ENCODE peak calls at places on chromosome 15, in nine cellular contexts. A is psoas muscle, J is left ventricle myocardium inferior, W is left lung, U is A549, D is foreskin fibroblast, S is choroid plexus epithelial cell, Z is coronary artery, B is fibroblast of pulmonary artery. M is an unnamed sample.

GRCh38 chr15:32957219-32957618 is 237.3 kb downstream of the FMN1 start:
- DNase-seq in A (no peak), J (no peak), B (no peak), S (no peak), D (no peak), U (no peak), W (no peak), Z (no peak), M (no peak)

GRCh38 chr15:93658026-93658790 is 569.2 kb upstream of the RGMA start:
- DNase-seq in W (no peak), D (no peak), J (no peak), A (no peak), S (no peak), U (no peak), B (no peak), Z (no peak), M (no peak)

GRCh38 chr15:101135532-101136166 is 116.2 kb downstream of the CHSY1 start:
- DNase-seq in W (no peak), D (no peak), B (no peak), J (no peak), Z (no peak), U (no peak), A (no peak), S (no peak), M (peak; percentile 49)

GRCh38 chr15:46768287-46768686 is 949.0 kb upstream of the SEMA6D start:
- DNase-seq in S (no peak), J (no peak), D (no peak), Z (no peak), U (no peak), W (no peak), B (no peak), A (no peak), M (no peak)

GRCh38 chr15:40932146-40932545 is 3.0 kb downstream of the DLL4 start:
- DNase-seq in A (no peak), Z (no peak), S (no peak), D (no peak), U (no peak), B (no peak), J (no peak), W (no peak), M (no peak)

GRCh38 chr15:70852501-70853269 is 1.3 kb downstream of the LARP6 start:
- DNase-seq in Z (peak; percentile 76), U (no peak), S (peak; percentile 47), B (peak; percentile 28), W (no peak), A (no peak), J (no peak), D (peak; percentile 84), M (no peak)

GRCh38 chr15:42595641-42596240 is 20.3 kb downstream of the STARD9 start:
- DNase-seq in S (peak; percentile 30), U (no peak), J (no peak), B (peak; percentile 48), Z (no peak), A (no peak), W (no peak), D (peak; percentile 66), M (no peak)

GRCh38 chr15:56871867-56872266 is 46.6 kb upstream of the TCF12 start:
- DNase-seq in A (no peak), U (no peak), D (peak; percentile 7), Z (no peak), B (no peak), J (no peak), W (no peak), S (peak; percentile 5), M (no peak)

GRCh38 chr15:39511000-39511914 is 69.6 kb upstream of the THBS1 start:
- DNase-seq in J (peak; percentile 75), Z (peak; percentile 87), A (peak; percentile 73), S (peak; percentile 87), W (peak; percentile 45), D (peak; percentile 96), B (peak; percentile 86), U (no peak), M (no peak)

GRCh38 chr15:91917991-91918390 is 64.5 kb downstream of the SLCO3A1 start:
- DNase-seq in Z (no peak), S (no peak), D (no peak), B (no peak), J (no peak), W (no peak), A (no peak), U (no peak), M (no peak)

GRCh38 chr15:69813881-69814280 is 283.8 kb downstream of the TLE3 start:
- DNase-seq in J (no peak), W (no peak), Z (no peak), A (no peak), U (no peak), B (no peak), D (no peak), S (no peak), M (no peak)

GRCh38 chr15:52728899-52729298 is 49.7 kb upstream of the ATOSA start:
- DNase-seq in A (no peak), Z (no peak), U (no peak), W (no peak), S (peak; percentile 63), D (peak; percentile 74), B (peak; percentile 47), J (no peak), M (no peak)

GRCh38 chr15:40489274-40490175 is 18.7 kb downstream of the CHST14 start:
- DNase-seq in Z (no peak), A (no peak), B (no peak), J (no peak), S (no peak), U (no peak), W (no peak), D (no peak), M (no peak)

GRCh38 chr15:89556413-89557262 is 18.6 kb upstream of the TICRR start:
- DNase-seq in J (no peak), U (peak; percentile 72), W (no peak), S (peak; percentile 90), D (peak; percentile 88), Z (no peak), A (no peak), B (peak; percentile 89), M (no peak)

GRCh38 chr15:44153352-44153751 is 41.7 kb downstream of the FRMD5 start:
- DNase-seq in U (no peak), A (no peak), J (no peak), D (no peak), S (no peak), W (no peak), Z (no peak), B (no peak), M (no peak)

GRCh38 chr15:79004336-79004735 is 59.5 kb upstream of the CTSH start:
- DNase-seq in Z (no peak), B (peak; percentile 64), D (peak; percentile 68), U (no peak), A (no peak), W (no peak), J (no peak), S (peak; percentile 77), M (peak; percentile 91)

GRCh38 chr15:88745696-88746095 is 57.5 kb upstream of the ACAN start:
- DNase-seq in A (no peak), B (peak; percentile 63), S (peak; percentile 73), Z (no peak), J (no peak), U (no peak), W (no peak), D (peak; percentile 78), M (no peak)

GRCh38 chr15:81311834-81312459 is 12.0 kb downstream of the STARD5 start:
- DNase-seq in B (no peak), S (no peak), A (no peak), J (no peak), U (no peak), D (peak; percentile 51), W (no peak), Z (no peak), M (no peak)

GRCh38 chr15:36882487-36883108 is 217.8 kb downstream of the MEIS2 start:
- DNase-seq in Z (no peak), B (no peak), D (no peak), J (peak; percentile 19), S (no peak), A (no peak), U (no peak), W (no peak), M (no peak)
- H3K4me3 ChIP-seq in Z (peak overlapping the region; percentile 64), B (peak overlapping the region; percentile 56), D (peak overlapping the region; percentile 41), J (peak overlapping the region; percentile 63), S (no peak overlapping the region), A (peak overlapping the region; percentile 36), U (no peak overlapping the region), W (no peak overlapping the region), M (no peak overlapping the region)

GRCh38 chr15:77517579-77517978 is 96.9 kb downstream of the HMG20A start:
- DNase-seq in J (no peak), S (no peak), U (no peak), B (no peak), W (no peak), A (no peak), D (no peak), Z (no peak), M (no peak)
- TF ChIP-seq CTCF in J (no peak), S (no peak), U (no peak), B (no peak), W (no peak), A (no peak), D (no peak), Z (no peak), M (no peak)

DNA sequence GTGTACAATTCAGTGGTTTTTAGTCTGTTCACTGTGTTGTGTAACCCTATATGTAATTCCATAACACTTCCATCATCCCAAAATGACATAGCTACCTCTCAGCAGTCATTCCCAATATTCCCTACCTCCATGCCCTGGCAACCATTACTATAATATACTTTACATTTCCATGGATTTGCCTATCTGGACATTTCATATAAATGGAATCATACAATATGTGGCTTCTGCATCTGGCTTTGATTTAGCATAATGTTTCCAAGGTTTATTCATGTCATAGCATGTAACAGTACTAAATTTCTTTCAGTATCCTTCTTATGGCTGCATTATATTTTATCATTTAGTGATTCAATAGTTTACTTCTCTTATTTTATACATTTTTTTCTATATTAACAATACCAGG is 25.4 kb downstream of the FAM98B start:
- DNase-seq in D (peak; percentile 47), Z (no peak), U (no peak), A (no peak), J (no peak), B (no peak), S (no peak), W (no peak), M (no peak)
- H3K4me3 ChIP-seq in D (no peak overlapping the region), Z (no peak overlapping the region), U (no peak overlapping the region), A (no peak overlapping the region), J (no peak overlapping the region), B (no peak overlapping the region), S (no peak overlapping the region), W (no peak overlapping the region), M (no peak overlapping the region)

DNA sequence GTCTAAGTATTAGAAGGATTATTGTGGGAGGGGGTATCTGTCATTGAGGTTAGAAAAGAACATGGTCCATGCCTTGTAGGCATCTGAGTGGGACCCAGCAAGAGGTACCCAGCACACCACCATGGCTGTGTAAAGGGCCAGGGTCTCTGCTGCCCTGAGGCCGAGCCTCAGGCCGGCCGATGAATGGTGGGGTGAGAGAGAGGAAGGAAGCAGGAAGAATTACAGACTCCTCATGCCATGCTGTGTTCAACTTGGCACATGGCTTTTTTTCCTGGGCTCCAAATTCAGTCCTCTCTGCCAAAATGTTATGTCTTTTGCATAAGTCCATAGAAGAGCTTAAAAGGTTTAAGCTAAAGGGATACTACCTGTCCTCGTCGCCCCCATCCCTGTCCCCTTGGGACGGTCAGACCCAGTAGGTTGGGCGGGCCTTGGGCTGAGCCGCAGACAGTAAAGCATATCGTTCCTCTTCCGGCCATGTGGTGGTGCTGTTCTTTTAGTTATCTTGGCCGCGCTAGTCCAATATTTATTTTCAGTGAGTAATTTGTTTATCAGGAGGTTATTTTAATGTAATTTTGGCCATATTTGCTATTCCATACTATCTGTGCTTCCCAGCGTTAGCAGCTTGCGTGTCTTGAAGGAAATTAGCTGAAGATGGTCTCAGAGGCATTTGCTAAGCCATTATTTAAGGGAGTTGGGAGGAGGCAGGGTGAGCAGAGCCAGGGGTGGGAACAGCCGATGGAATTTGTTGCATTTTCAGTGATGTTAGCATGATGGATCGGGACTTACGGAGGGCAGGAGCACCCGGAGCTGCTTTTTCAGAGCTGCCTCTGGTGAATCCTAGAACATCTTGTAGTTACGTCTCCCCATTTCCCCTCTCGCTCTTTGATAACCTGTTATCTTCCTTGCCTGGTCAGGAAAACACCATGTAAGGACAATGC is 152.5 kb downstream of the AGBL1 start:
- DNase-seq in A (peak; percentile 15), B (peak; percentile 21), S (peak; percentile 20), W (no peak), Z (no peak), D (peak; percentile 19), J (no peak), U (peak; percentile 25), M (no peak)
- TF ChIP-seq CTCF in A (peak; percentile 42), B (peak; percentile 25), S (peak; percentile 41), W (peak; percentile 49), Z (no peak), D (no peak), J (peak; percentile 72), U (peak; percentile 43), M (peak; percentile 49)